ENCODE peak calls at places on chromosomes 1 and 21, in eight cellular contexts. F is uterus; B is breast epithelium; E is foreskin keratinocyte; P is neural progenitor cell; C is CD8-positive, alpha-beta memory T cell; Z is lower lobe of right lung; M is left lung. H is an unnamed sample.
A peak's percentile ranks its signal among the peaks of the same experiment; 100 is the strongest.

GRCh38 chr1:119285482-119285881 is 83.1 kb upstream of the HAO2 start:
- DNase-seq in F (no peak), B (no peak), E (peak; percentile 65), P (peak; percentile 13), C (no peak), Z (no peak), M (no peak), H (no peak)

GRCh38 chr1:98706173-98706848 is 44.8 kb downstream of the SNX7 start:
- DNase-seq in F (no peak), B (no peak), E (no peak), P (no peak), C (no peak), Z (no peak), M (no peak), H (no peak)

GRCh38 chr21:43884012-43884860 is 19.2 kb downstream of the AGPAT3 start:
- DNase-seq in F (no peak), B (no peak), E (no peak), P (peak; percentile 65), C (no peak), Z (no peak), M (peak; percentile 65), H (no peak)

GRCh38 chr1:203121186-203122015 is 6.1 kb upstream of the ADORA1 start:
- DNase-seq in F (no peak), B (no peak), E (no peak), P (no peak), C (no peak), Z (no peak), M (no peak), H (no peak)

GRCh38 chr1:31839662-31840343 is 24.0 kb upstream of the SPOCD1 start:
- DNase-seq in F (no peak), B (no peak), E (no peak), P (no peak), C (no peak), Z (no peak), M (no peak), H (no peak)

GRCh38 chr1:8625981-8626898 is 191.2 kb downstream of the RERE start:
- DNase-seq in F (no peak), B (no peak), E (peak; percentile 63), P (no peak), C (no peak), Z (no peak), M (no peak), H (no peak)

GRCh38 chr1:224897501-224897900 is 32.0 kb upstream of the DNAH14 start:
- DNase-seq in F (no peak), B (no peak), E (no peak), P (no peak), C (no peak), Z (no peak), M (no peak), H (no peak)

GRCh38 chr21:37266515-37267221 is 466 bp downstream of the VPS26C start:
- DNase-seq in F (no peak), B (peak; percentile 58), E (peak; percentile 19), P (peak; percentile 75), C (no peak), Z (peak; percentile 80), M (no peak), H (no peak)

GRCh38 chr1:109876617-109877319 is 33.9 kb upstream of the CSF1 start:
- DNase-seq in F (no peak), B (no peak), E (no peak), P (peak; percentile 31), C (no peak), Z (no peak), M (no peak), H (no peak)

GRCh38 chr21:32994305-32994704 is 31.4 kb upstream of the OLIG2 start:
- DNase-seq in F (no peak), B (no peak), E (no peak), P (no peak), C (no peak), Z (no peak), M (no peak), H (no peak)

GRCh38 chr1:208803371-208803811 is 559.2 kb upstream of the PLXNA2 start:
- DNase-seq in F (no peak), B (no peak), E (no peak), P (no peak), C (no peak), Z (no peak), M (no peak), H (no peak)

GRCh38 chr1:186977266-186977957 is 148.7 kb downstream of the PLA2G4A start:
- DNase-seq in F (no peak), B (no peak), E (no peak), P (no peak), C (no peak), Z (no peak), M (no peak), H (no peak)

GRCh38 chr1:229841230-229841629 is 215.2 kb downstream of the URB2 start:
- DNase-seq in F (no peak), B (no peak), E (peak; percentile 82), P (no peak), C (no peak), Z (no peak), M (no peak), H (no peak)

GRCh38 chr1:152252157-152252556 is 28.2 kb upstream of the HRNR start:
- DNase-seq in F (no peak), B (no peak), E (peak; percentile 86), P (no peak), C (no peak), Z (no peak), M (no peak), H (no peak)

GRCh38 chr1:40076895-40077312 is 20.1 kb downstream of the PPT1 start:
- DNase-seq in F (no peak), B (no peak), E (no peak), P (no peak), C (no peak), Z (no peak), M (no peak), H (no peak)

GRCh38 chr21:9753943-9754342 is 767.4 kb upstream of the TPTE start:
- DNase-seq in F (no peak), B (no peak), E (no peak), P (no peak), C (no peak), Z (no peak), M (no peak), H (peak; percentile 92)

GRCh38 chr1:23459338-23459757 is 24.6 kb downstream of the ASAP3 start:
- DNase-seq in F (no peak), B (no peak), E (no peak), P (no peak), C (no peak), Z (no peak), M (no peak), H (no peak)

GRCh38 chr1:159889821-159890252 is 10.1 kb downstream of the CFAP45 start:
- DNase-seq in F (no peak), B (no peak), E (no peak), P (peak; percentile 27), C (no peak), Z (no peak), M (peak; percentile 36), H (no peak)

GRCh38 chr1:68383092-68383491 is 66.7 kb downstream of the RPE65 start:
- DNase-seq in F (no peak), B (no peak), E (no peak), P (no peak), C (no peak), Z (no peak), M (no peak), H (no peak)

GRCh38 chr1:12711421-12712005 is 4.4 kb upstream of the AADACL3 start:
- DNase-seq in F (no peak), B (no peak), E (no peak), P (no peak), C (no peak), Z (no peak), M (no peak), H (no peak)

DNA sequence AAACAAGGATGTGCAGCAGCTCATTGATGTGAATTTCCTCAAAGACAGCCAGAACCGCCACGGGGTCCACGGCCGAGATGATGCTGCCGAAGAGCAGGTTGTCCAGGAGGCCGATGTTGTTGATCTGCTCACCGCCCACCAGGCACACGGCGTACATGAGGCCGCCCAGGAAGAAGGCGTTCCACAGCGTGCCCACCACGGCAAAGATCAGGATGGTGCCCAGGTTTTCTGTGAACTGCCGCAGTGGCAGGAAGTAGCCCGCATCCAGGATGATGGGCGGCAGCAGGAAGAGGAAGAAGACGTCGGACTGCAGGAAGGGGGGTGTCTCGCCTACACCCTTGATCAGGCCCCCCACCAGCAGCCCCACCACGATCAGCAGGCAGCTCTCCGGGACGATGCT is 41.1 kb downstream of the SLC9A1 start:
- DNase-seq in F (no peak), B (no peak), E (no peak), P (no peak), C (no peak), Z (no peak), M (no peak), H (no peak)
- H3K4me1 ChIP-seq in F (peaks cover 15% of the 10 kb centered on the region), B (peaks cover 32% of the 10 kb centered on the region), E (peaks cover 27% of the 10 kb centered on the region), P (peaks cover 10% of the 10 kb centered on the region), C (peaks cover 44% of the 10 kb centered on the region), Z (peaks cover 85% of the 10 kb centered on the region), M (peaks cover 57% of the 10 kb centered on the region), H (peaks cover 58% of the 10 kb centered on the region)

GRCh38 chr1:56520202-56520601 is 59.2 kb downstream of the PLPP3 start:
- DNase-seq in F (no peak), B (no peak), E (no peak), P (no peak), C (no peak), Z (no peak), M (no peak), H (no peak)
- H3K27ac ChIP-seq in F (no peak overlapping the region), B (no peak overlapping the region), E (no peak overlapping the region), P (no peak overlapping the region), C (no peak overlapping the region), Z (no peak overlapping the region), M (no peak overlapping the region), H (no peak overlapping the region)

GRCh38 chr1:95575291-95575690 is 341.3 kb downstream of the RWDD3 start:
- DNase-seq in F (no peak), B (no peak), E (no peak), P (no peak), C (no peak), Z (no peak), M (no peak), H (no peak)
- H3K4me1 ChIP-seq in F (no peaks in the 10 kb centered on the region), B (no peaks in the 10 kb centered on the region), E (no peaks in the 10 kb centered on the region), P (peaks cover 5% of the 10 kb centered on the region), C (no peaks in the 10 kb centered on the region), Z (no peaks in the 10 kb centered on the region), M (no peaks in the 10 kb centered on the region), H (no peaks in the 10 kb centered on the region)

GRCh38 chr21:16307256-16307655 is 577.5 kb downstream of the USP25 start:
- DNase-seq in F (no peak), B (no peak), E (no peak), P (no peak), C (no peak), Z (no peak), M (no peak), H (no peak)

GRCh38 chr21:16302851-16303282 is 573.1 kb downstream of the USP25 start:
- DNase-seq in F (peak; percentile 47), B (no peak), E (no peak), P (no peak), C (no peak), Z (no peak), M (no peak), H (no peak)

GRCh38 chr21:16305686-16306085 is 575.9 kb downstream of the USP25 start:
- DNase-seq in F (no peak), B (no peak), E (no peak), P (peak; percentile 68), C (no peak), Z (no peak), M (no peak), H (no peak)

GRCh38 chr21:16304700-16305099 is 574.9 kb downstream of the USP25 start:
- DNase-seq in F (no peak), B (no peak), E (no peak), P (no peak), C (no peak), Z (no peak), M (no peak), H (no peak)

GRCh38 chr21:16304189-16304588 is 574.4 kb downstream of the USP25 start:
- DNase-seq in F (no peak), B (no peak), E (no peak), P (no peak), C (no peak), Z (no peak), M (no peak), H (no peak)
- H3K27ac ChIP-seq in F (peak overlapping the region; percentile 96), B (peak overlapping the region; percentile 56), E (no peak overlapping the region), P (no peak overlapping the region), C (no peak overlapping the region), Z (no peak overlapping the region), M (no peak overlapping the region), H (no peak overlapping the region)

H was measured in esophagus muscularis mucosa.